ENCODE peak calls at places on chromosome 14, in nine cellular contexts. One of them, this sample, is unnamed.

GRCh38 chr14:88791629-88792571 is 853 bp downstream of the EML5 start:
- DNase-seq in osteocyte: no peak
- DNase-seq in WERI-Rb-1: peak
- DNase-seq in stomach: peak
- DNase-seq in MCF 10A: no peak
- DNase-seq in CD8-positive, alpha-beta T cell: no peak
- DNase-seq in progenitor cell of endocrine pancreas: no peak
- DNase-seq in H9: peak
- DNase-seq in mammary epithelial cell: peak
- DNase-seq in this sample: peak

GRCh38 chr14:104808456-104808855 is 7.6 kb downstream of the ZBTB42 start:
- DNase-seq in stomach: no peak
- DNase-seq in CD8-positive, alpha-beta T cell: no peak
- DNase-seq in progenitor cell of endocrine pancreas: no peak
- DNase-seq in osteocyte: no peak
- DNase-seq in MCF 10A: no peak
- DNase-seq in WERI-Rb-1: no peak
- DNase-seq in H9: no peak
- DNase-seq in mammary epithelial cell: no peak
- DNase-seq in this sample: no peak

GRCh38 chr14:90412058-90412457 is 15.2 kb downstream of the CALM1 start:
- DNase-seq in WERI-Rb-1: no peak
- DNase-seq in osteocyte: no peak
- DNase-seq in MCF 10A: no peak
- DNase-seq in progenitor cell of endocrine pancreas: no peak
- DNase-seq in CD8-positive, alpha-beta T cell: no peak
- DNase-seq in stomach: no peak
- DNase-seq in mammary epithelial cell: no peak
- DNase-seq in H9: no peak
- DNase-seq in this sample: no peak

GRCh38 chr14:104820669-104821228 is 19.8 kb downstream of the ZBTB42 start:
- DNase-seq in CD8-positive, alpha-beta T cell: no peak
- DNase-seq in mammary epithelial cell: peak
- DNase-seq in H9: peak
- DNase-seq in osteocyte: peak
- DNase-seq in WERI-Rb-1: peak
- DNase-seq in progenitor cell of endocrine pancreas: no peak
- DNase-seq in MCF 10A: peak
- DNase-seq in stomach: peak
- DNase-seq in this sample: peak

GRCh38 chr14:93094121-93094918 is 21.4 kb downstream of the ITPK1 start:
- DNase-seq in WERI-Rb-1: no peak
- DNase-seq in stomach: no peak
- DNase-seq in CD8-positive, alpha-beta T cell: no peak
- DNase-seq in osteocyte: no peak
- DNase-seq in mammary epithelial cell: no peak
- DNase-seq in progenitor cell of endocrine pancreas: no peak
- DNase-seq in H9: no peak
- DNase-seq in MCF 10A: no peak
- DNase-seq in this sample: no peak

GRCh38 chr14:90368946-90369721 is 27.7 kb upstream of the CALM1 start:
- DNase-seq in H9: no peak
- DNase-seq in CD8-positive, alpha-beta T cell: no peak
- DNase-seq in progenitor cell of endocrine pancreas: no peak
- DNase-seq in stomach: no peak
- DNase-seq in WERI-Rb-1: no peak
- DNase-seq in MCF 10A: peak
- DNase-seq in mammary epithelial cell: peak
- DNase-seq in osteocyte: no peak
- DNase-seq in this sample: no peak

GRCh38 chr14:96584907-96585671 is 82.9 kb downstream of the PAPOLA start:
- DNase-seq in osteocyte: peak
- DNase-seq in H9: no peak
- DNase-seq in WERI-Rb-1: no peak
- DNase-seq in CD8-positive, alpha-beta T cell: no peak
- DNase-seq in progenitor cell of endocrine pancreas: no peak
- DNase-seq in stomach: no peak
- DNase-seq in MCF 10A: no peak
- DNase-seq in mammary epithelial cell: no peak
- DNase-seq in this sample: no peak

GRCh38 chr14:64734990-64735389 is 30.8 kb downstream of the PLEKHG3 start:
- DNase-seq in stomach: no peak
- DNase-seq in mammary epithelial cell: no peak
- DNase-seq in CD8-positive, alpha-beta T cell: no peak
- DNase-seq in WERI-Rb-1: no peak
- DNase-seq in osteocyte: no peak
- DNase-seq in progenitor cell of endocrine pancreas: no peak
- DNase-seq in H9: no peak
- DNase-seq in MCF 10A: no peak
- DNase-seq in this sample: no peak

GRCh38 chr14:73452341-73453191 is 5.8 kb downstream of the NUMB start:
- DNase-seq in progenitor cell of endocrine pancreas: no peak
- DNase-seq in mammary epithelial cell: peak
- DNase-seq in CD8-positive, alpha-beta T cell: no peak
- DNase-seq in H9: no peak
- DNase-seq in WERI-Rb-1: no peak
- DNase-seq in MCF 10A: peak
- DNase-seq in osteocyte: no peak
- DNase-seq in stomach: no peak
- DNase-seq in this sample: no peak

GRCh38 chr14:50804181-50804721 is 26.7 kb downstream of the NIN start:
- DNase-seq in mammary epithelial cell: no peak
- DNase-seq in stomach: no peak
- DNase-seq in WERI-Rb-1: no peak
- DNase-seq in progenitor cell of endocrine pancreas: no peak
- DNase-seq in H9: no peak
- DNase-seq in CD8-positive, alpha-beta T cell: no peak
- DNase-seq in MCF 10A: no peak
- DNase-seq in osteocyte: no peak
- DNase-seq in this sample: no peak

GRCh38 chr14:103562135-103562384 is 397 bp downstream of the BAG5 start:
- DNase-seq in stomach: no peak
- DNase-seq in mammary epithelial cell: no peak
- DNase-seq in progenitor cell of endocrine pancreas: no peak
- DNase-seq in WERI-Rb-1: no peak
- DNase-seq in H9: no peak
- DNase-seq in MCF 10A: no peak
- DNase-seq in osteocyte: no peak
- DNase-seq in CD8-positive, alpha-beta T cell: no peak
- DNase-seq in this sample: no peak

GRCh38 chr14:95535226-95536021 is 574 bp downstream of the GLRX5 start:
- DNase-seq in MCF 10A: no peak
- DNase-seq in stomach: no peak
- DNase-seq in WERI-Rb-1: no peak
- DNase-seq in progenitor cell of endocrine pancreas: no peak
- DNase-seq in mammary epithelial cell: no peak
- DNase-seq in H9: no peak
- DNase-seq in CD8-positive, alpha-beta T cell: no peak
- DNase-seq in osteocyte: no peak
- DNase-seq in this sample: no peak

GRCh38 chr14:65072937-65073336 is 29.4 kb downstream of the MAX start:
- DNase-seq in stomach: no peak
- DNase-seq in mammary epithelial cell: no peak
- DNase-seq in MCF 10A: no peak
- DNase-seq in progenitor cell of endocrine pancreas: no peak
- DNase-seq in WERI-Rb-1: no peak
- DNase-seq in osteocyte: no peak
- DNase-seq in CD8-positive, alpha-beta T cell: no peak
- DNase-seq in H9: no peak
- DNase-seq in this sample: no peak

GRCh38 chr14:89841855-89842254 is 112.7 kb downstream of the EFCAB11 start:
- DNase-seq in osteocyte: no peak
- DNase-seq in stomach: no peak
- DNase-seq in H9: peak
- DNase-seq in CD8-positive, alpha-beta T cell: no peak
- DNase-seq in MCF 10A: no peak
- DNase-seq in progenitor cell of endocrine pancreas: no peak
- DNase-seq in mammary epithelial cell: no peak
- DNase-seq in WERI-Rb-1: no peak
- DNase-seq in this sample: no peak

GRCh38 chr14:85471744-85472143 is 58.2 kb upstream of the FLRT2 start:
- DNase-seq in MCF 10A: peak
- DNase-seq in WERI-Rb-1: no peak
- DNase-seq in progenitor cell of endocrine pancreas: no peak
- DNase-seq in stomach: no peak
- DNase-seq in osteocyte: no peak
- DNase-seq in CD8-positive, alpha-beta T cell: no peak
- DNase-seq in mammary epithelial cell: peak
- DNase-seq in H9: no peak
- DNase-seq in this sample: peak

GRCh38 chr14:103905861-103906456 is 22.3 kb upstream of the TDRD9 start:
- DNase-seq in osteocyte: no peak
- DNase-seq in CD8-positive, alpha-beta T cell: peak
- DNase-seq in progenitor cell of endocrine pancreas: no peak
- DNase-seq in stomach: no peak
- DNase-seq in MCF 10A: no peak
- DNase-seq in H9: peak
- DNase-seq in mammary epithelial cell: no peak
- DNase-seq in WERI-Rb-1: no peak
- DNase-seq in this sample: no peak

GRCh38 chr14:50363734-50364113 is 33.0 kb downstream of the CDKL1 start:
- DNase-seq in osteocyte: no peak
- DNase-seq in H9: no peak
- DNase-seq in CD8-positive, alpha-beta T cell: peak
- DNase-seq in progenitor cell of endocrine pancreas: no peak
- DNase-seq in mammary epithelial cell: no peak
- DNase-seq in WERI-Rb-1: no peak
- DNase-seq in stomach: no peak
- DNase-seq in MCF 10A: no peak
- DNase-seq in this sample: no peak

DNA sequence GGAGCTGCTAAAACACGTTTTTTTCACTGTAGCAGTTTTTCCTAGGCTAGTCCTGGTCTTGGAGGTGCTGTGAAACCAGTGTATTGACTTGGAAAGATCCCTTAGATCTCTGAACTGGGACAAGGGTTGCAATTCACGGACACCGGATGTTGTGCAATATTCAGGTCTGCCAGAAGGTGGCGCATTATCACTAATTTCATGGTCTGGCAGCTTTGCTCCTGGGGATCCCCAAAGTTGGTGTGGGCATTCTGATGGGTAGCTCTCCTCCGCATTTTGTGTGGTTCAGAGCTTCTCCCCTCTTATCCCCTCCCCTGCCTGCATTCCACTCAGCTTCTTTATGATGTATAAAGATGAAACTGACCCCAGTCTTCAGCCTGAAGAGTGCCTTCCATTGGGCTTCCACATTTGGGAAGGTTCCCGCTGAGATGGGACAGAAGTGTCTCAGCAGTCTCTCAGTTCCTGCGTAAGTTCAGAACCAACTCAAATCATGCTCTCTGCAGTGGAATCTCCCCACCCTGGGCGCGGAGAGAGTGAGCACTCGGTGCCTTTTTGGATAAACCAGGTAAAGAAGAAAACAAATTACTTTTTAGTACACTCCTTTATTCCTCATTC is 278.4 kb downstream of the NRXN3 start:
- DNase-seq in progenitor cell of endocrine pancreas: peak
- DNase-seq in osteocyte: no peak
- DNase-seq in mammary epithelial cell: peak
- DNase-seq in WERI-Rb-1: peak
- DNase-seq in H9: peak
- DNase-seq in MCF 10A: peak
- DNase-seq in CD8-positive, alpha-beta T cell: no peak
- DNase-seq in stomach: peak
- DNase-seq in this sample: peak
- TF ChIP-seq CTCF in progenitor cell of endocrine pancreas: peak
- TF ChIP-seq CTCF in osteocyte: peak
- TF ChIP-seq CTCF in mammary epithelial cell: peak
- TF ChIP-seq CTCF in WERI-Rb-1: peak
- TF ChIP-seq CTCF in H9: peak
- TF ChIP-seq CTCF in MCF 10A: peak
- TF ChIP-seq CTCF in CD8-positive, alpha-beta T cell: peak
- TF ChIP-seq CTCF in stomach: no peak
- TF ChIP-seq CTCF in this sample: peak

GRCh38 chr14:99441157-99441870 is 39.3 kb downstream of the SETD3 start:
- DNase-seq in progenitor cell of endocrine pancreas: no peak
- DNase-seq in osteocyte: no peak
- DNase-seq in mammary epithelial cell: no peak
- DNase-seq in MCF 10A: no peak
- DNase-seq in WERI-Rb-1: peak
- DNase-seq in stomach: no peak
- DNase-seq in H9: peak
- DNase-seq in CD8-positive, alpha-beta T cell: no peak
- DNase-seq in this sample: no peak
- TF ChIP-seq CTCF in progenitor cell of endocrine pancreas: peak
- TF ChIP-seq CTCF in osteocyte: peak
- TF ChIP-seq CTCF in mammary epithelial cell: no peak
- TF ChIP-seq CTCF in MCF 10A: no peak
- TF ChIP-seq CTCF in WERI-Rb-1: peak
- TF ChIP-seq CTCF in stomach: no peak
- TF ChIP-seq CTCF in H9: peak
- TF ChIP-seq CTCF in CD8-positive, alpha-beta T cell: no peak
- TF ChIP-seq CTCF in this sample: no peak

GRCh38 chr14:59882957-59883356 is 12.4 kb upstream of the RTN1 start:
- DNase-seq in mammary epithelial cell: no peak
- DNase-seq in WERI-Rb-1: no peak
- DNase-seq in MCF 10A: peak
- DNase-seq in osteocyte: no peak
- DNase-seq in CD8-positive, alpha-beta T cell: no peak
- DNase-seq in stomach: no peak
- DNase-seq in H9: no peak
- DNase-seq in progenitor cell of endocrine pancreas: no peak
- DNase-seq in this sample: no peak
- TF ChIP-seq CTCF in mammary epithelial cell: no peak
- TF ChIP-seq CTCF in WERI-Rb-1: peak
- TF ChIP-seq CTCF in MCF 10A: no peak
- TF ChIP-seq CTCF in osteocyte: peak
- TF ChIP-seq CTCF in CD8-positive, alpha-beta T cell: no peak
- TF ChIP-seq CTCF in stomach: no peak
- TF ChIP-seq CTCF in H9: peak
- TF ChIP-seq CTCF in progenitor cell of endocrine pancreas: peak
- TF ChIP-seq CTCF in this sample: peak

DNA sequence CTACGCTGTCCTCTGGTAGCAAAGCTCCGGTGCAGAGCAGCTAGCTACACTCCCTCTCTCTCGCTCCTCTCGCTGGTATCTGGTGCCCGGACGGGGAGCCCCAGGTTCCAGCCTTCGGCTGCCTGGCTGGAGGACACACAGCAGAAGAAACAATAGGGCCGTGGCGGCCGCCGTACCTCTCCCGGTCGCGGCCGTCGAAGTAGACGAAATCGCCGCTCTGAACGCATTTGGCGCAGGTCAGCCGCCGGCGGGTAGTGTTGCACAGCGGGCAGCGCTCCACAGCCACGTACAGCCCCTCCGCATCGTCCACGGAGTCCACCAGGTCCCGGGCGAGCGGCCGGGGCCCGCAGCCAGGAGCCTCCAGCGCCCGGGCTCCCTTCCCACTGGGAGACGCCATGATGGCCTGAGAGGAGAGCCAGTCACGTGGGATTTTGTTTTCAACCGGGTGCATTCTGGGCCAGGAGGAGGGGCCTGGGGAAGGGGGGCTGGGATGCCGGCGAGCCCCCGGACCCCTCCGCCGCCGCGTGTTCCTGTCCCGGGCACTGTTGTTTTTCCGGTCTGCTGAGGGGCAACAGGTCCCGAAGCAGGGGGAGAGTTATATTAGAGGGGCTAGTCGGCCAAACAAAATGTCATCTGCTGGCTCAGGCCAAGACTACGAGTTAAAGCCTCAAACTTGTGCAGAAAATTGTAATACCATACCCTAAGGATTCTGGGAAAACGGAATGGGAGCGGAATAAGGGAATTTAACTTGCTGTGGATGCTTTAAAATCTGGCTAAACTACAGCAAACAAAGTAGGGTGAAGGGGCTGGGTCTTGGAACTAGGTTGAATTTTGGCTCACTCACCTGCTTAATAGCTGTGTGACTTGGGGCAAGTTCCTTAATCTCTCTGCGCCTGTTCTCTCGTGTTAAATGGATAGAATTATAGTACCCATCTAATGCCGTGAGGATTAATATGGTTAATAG is at the start of gene ATG14:
- DNase-seq in H9: peak
- DNase-seq in mammary epithelial cell: peak
- DNase-seq in CD8-positive, alpha-beta T cell: peak
- DNase-seq in MCF 10A: peak
- DNase-seq in stomach: peak
- DNase-seq in progenitor cell of endocrine pancreas: peak
- DNase-seq in osteocyte: peak
- DNase-seq in WERI-Rb-1: peak
- DNase-seq in this sample: peak
- TF ChIP-seq CTCF in H9: no peak
- TF ChIP-seq CTCF in mammary epithelial cell: no peak
- TF ChIP-seq CTCF in CD8-positive, alpha-beta T cell: no peak
- TF ChIP-seq CTCF in MCF 10A: no peak
- TF ChIP-seq CTCF in stomach: no peak
- TF ChIP-seq CTCF in progenitor cell of endocrine pancreas: no peak
- TF ChIP-seq CTCF in osteocyte: no peak
- TF ChIP-seq CTCF in WERI-Rb-1: no peak
- TF ChIP-seq CTCF in this sample: no peak

This sample was measured in Calu3.